ENCODE peak calls at places on chromosomes 6 and 20, in four cellular contexts. W is left lung, V is HFF-Myc, L is cardiac muscle cell. T is an unnamed sample.

GRCh38 chr6:126039284-126039683 is 52.9 kb downstream of the TRMT11 start:
- DNase-seq in W (no peak), V (no peak), L (peak), T (peak)

GRCh38 chr20:24033151-24033550 is 44.6 kb upstream of the GGTLC1 start:
- DNase-seq in W (no peak), V (no peak), L (no peak), T (no peak)

GRCh38 chr6:170366248-170366960 is 59.8 kb downstream of the FAM120B start:
- DNase-seq in W (no peak), V (no peak), L (no peak), T (no peak)

GRCh38 chr6:17417817-17418216 is 24.4 kb downstream of the CAP2 start:
- DNase-seq in W (no peak), V (peak), L (peak), T (peak)

GRCh38 chr20:23686046-23686750 is 2.6 kb downstream of the CST4 start:
- DNase-seq in W (no peak), V (no peak), L (no peak), T (no peak)

GRCh38 chr20:38818113-38819065 is 12.9 kb downstream of the PPP1R16B start:
- DNase-seq in W (no peak), V (no peak), L (no peak), T (no peak)

GRCh38 chr20:1212607-1213396 is 9.5 kb downstream of the C20orf202 start:
- DNase-seq in W (no peak), V (peak), L (peak), T (peak)

GRCh38 chr20:15942130-15942529 is 631.1 kb downstream of the KIF16B start:
- DNase-seq in W (no peak), V (no peak), L (no peak), T (no peak)

GRCh38 chr20:57786304-57786942 is 76.6 kb upstream of the PMEPA1 start:
- DNase-seq in W (no peak), V (no peak), L (no peak), T (no peak)

GRCh38 chr20:2696646-2697045 is 4.1 kb downstream of the EBF4 start:
- DNase-seq in W (no peak), V (no peak), L (no peak), T (no peak)

GRCh38 chr6:40986364-40986763 is 52.7 kb downstream of the UNC5CL start:
- DNase-seq in W (no peak), V (no peak), L (no peak), T (no peak)

GRCh38 chr6:25637946-25638345 is 14.1 kb upstream of the SCGN start:
- DNase-seq in W (no peak), V (no peak), L (no peak), T (no peak)

GRCh38 chr20:62872184-62872862 is 10.7 kb upstream of the TCFL5 start:
- DNase-seq in W (no peak), V (no peak), L (no peak), T (no peak)
- TF ChIP-seq CTCF in W (no peak), V (no peak), L (no peak), T (no peak)

GRCh38 chr6:150977276-150977675 is 111.8 kb downstream of the MTHFD1L start:
- DNase-seq in W (no peak), V (no peak), L (no peak), T (no peak)
- TF ChIP-seq CTCF in W (no peak), V (no peak), L (no peak), T (no peak)

GRCh38 chr6:132298344-132298949 is 102.8 kb downstream of the MOXD1 start:
- DNase-seq in W (no peak), V (no peak), L (peak), T (peak)

GRCh38 chr6:132304891-132305305 is 96.4 kb downstream of the MOXD1 start:
- DNase-seq in W (peak), V (no peak), L (no peak), T (no peak)

DNA sequence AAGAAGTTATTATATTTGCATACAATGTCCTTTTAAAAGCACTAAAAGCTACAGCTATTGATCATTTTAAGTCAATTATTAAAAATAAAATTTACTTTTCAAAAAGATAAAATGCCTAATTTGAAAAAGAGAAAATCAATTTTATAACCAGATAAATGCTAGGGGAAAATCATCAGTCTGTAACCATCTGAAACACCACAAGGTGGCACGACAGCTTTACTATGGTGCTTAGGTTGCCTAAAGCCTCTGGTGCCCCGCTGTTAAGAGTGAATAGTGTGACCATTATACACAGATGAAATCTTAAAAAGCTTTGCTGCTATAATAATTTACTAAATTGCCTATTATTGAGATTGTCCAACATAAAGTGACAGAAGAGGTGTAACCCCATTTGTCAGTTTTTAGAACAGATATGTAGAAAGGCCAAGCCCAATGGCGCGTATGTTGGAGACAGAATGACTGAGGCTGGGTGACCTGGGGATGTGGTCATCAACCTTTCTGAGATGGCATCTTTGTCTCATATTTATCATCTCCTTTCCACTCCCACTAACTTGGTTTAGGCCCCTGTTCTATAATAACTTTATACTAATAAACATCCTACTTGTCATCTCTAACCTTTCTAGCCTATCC is 100.8 kb downstream of the MOXD1 start:
- DNase-seq in W (no peak), V (peak), L (peak), T (peak)
- TF ChIP-seq CTCF in W (no peak), V (peak), L (peak), T (peak)

DNA sequence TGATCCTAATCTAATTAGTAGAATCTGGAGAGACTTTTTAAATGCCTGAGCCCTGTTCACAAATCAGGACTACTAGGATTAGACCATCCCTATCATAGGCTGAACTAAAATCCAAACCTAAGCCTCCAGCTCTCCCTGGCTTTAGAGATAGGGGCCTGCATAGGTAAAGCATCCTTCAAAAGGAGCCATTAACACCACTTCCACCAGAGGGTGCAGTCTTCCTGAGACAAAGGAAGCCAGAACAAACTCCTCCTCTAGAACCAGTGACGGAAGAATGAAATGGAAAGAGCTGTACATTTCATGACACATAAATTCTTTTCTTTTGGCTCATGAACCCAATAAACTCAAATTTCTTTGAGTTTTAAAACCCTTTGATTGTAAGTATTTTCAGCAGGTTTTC is 291.2 kb upstream of the ADGRB3 start:
- DNase-seq in W (no peak), V (no peak), L (peak), T (no peak)
- TF ChIP-seq CTCF in W (peak), V (peak), L (peak), T (no peak)

DNA sequence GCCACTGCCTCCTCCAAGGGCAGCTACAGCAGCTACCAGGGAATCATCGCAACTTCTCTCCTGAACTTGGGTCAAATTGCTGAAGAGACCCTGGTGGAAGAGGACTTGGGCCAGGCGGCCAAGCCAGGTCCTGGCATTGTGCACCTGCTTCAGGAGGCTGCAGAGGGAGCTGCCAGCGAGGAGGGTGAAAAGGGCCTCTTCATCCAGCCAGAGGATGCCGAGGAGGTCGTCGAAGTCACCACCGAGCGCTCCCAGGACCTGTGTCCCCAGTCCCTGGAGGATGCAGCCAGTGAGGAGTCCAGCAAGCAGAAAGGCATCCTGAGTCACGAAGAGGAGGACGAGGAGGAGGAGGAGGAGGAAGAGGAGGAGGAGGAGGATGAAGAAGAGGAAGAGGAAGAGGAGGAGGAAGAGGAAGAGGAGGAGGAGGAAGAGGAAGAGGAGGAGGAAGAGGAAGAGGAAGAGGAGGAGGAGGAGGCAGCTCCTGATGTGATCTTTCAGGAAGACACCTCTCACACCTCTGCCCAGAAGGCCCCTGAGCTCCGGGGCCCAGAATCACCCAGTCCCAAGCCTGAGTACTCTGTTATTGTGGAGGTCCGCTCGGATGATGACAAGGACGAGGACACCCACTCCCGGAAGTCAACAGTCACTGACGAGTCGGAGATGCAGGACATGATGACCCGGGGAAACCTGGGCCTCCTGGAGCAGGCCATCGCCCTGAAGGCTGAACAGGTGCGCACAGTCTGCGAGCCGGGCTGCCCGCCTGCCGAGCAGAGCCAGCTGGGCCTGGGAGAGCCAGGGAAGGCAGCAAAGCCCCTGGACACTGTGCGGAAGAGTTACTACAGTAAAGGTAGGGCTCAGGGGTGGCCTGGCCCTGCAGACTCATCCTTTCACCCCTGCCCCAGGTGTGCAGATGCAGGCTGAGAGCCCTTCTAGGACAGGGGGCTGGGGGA is 43.7 kb downstream of the MYT1 start:
- DNase-seq in W (peak), V (no peak), L (no peak), T (no peak)
- TF ChIP-seq CTCF in W (no peak), V (no peak), L (no peak), T (no peak)

DNA sequence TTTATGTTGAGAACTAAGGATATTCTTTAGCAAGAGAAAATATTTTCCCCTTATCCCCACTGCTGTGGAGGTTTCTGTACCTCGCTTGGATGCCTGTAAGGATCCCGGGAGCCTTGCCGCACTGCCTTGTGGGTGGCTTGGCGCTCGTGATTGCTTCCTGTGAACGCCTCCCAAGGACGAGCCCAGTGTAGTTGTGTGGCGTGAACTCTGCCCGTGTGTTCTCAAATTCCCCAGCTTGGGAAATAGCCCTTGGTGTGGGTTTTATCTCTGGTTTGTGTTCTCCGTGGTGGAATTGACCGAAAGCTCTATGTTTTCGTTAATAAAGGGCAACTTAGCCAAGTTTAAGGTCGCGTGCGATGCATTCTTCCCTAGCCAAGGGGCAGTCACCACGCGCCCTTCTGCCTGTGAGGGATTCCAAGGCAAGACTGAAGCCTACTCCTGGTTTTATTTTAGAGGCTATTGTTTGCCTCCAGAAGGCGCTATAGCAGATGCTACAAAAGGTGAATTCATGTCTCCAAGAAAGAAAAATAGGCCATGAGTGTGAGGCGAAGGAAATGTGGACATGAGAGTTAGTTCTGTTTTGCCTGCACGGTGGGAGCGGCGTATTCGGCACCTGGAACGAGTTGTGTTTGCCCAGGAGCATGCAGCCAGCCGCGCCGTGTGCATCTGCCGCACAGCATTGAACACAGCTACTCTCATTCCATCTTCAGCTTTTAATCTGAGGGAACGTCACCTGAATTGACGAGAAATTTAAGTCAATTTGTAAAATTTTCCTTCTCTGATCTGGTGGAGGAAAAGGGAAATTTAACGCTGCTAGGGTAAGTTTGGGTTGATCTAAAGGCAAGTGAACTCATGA is 40.3 kb upstream of the IRF4 start:
- DNase-seq in W (no peak), V (no peak), L (no peak), T (no peak)
- TF ChIP-seq CTCF in W (no peak), V (no peak), L (no peak), T (no peak)

GRCh38 chr6:130070747-130071146 is 52.4 kb downstream of the L3MBTL3 start:
- DNase-seq in W (no peak), V (no peak), L (no peak), T (no peak)

GRCh38 chr6:130075879-130076278 is 57.5 kb downstream of the L3MBTL3 start:
- DNase-seq in W (no peak), V (no peak), L (no peak), T (no peak)

DNA sequence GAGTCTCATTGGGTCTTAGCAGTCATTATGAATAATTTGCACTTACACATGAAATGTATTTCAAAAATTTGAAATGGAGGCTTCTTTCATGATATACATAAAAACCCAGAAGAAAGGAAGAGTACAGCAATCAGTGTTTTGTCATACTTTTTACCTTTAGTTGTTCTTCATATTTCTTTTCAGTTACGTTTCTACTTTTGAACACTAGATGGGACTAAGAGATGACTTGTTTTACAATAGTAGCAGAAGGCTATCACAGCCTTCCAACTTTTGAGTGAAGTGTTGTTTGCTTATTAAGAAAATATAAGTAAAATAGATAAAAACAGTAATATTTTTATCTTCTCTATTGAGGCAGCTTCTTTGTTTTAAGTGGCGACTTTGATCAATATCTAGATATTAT is 58.1 kb downstream of the L3MBTL3 start:
- DNase-seq in W (no peak), V (no peak), L (no peak), T (peak)
- TF ChIP-seq CTCF in W (no peak), V (no peak), L (no peak), T (peak)

T was measured in HFFc6.